ENCODE peak calls at places on chromosomes 12 and 14, in seven cellular contexts. One of them, this sample, is unnamed.

GRCh38 chr14:102944448-102945330 is 22.2 kb downstream of the AMN start:
- DNase-seq in NCI-H1105: no peak
- DNase-seq in breast epithelium: no peak
- DNase-seq in SIG-M5: no peak
- DNase-seq in Right ventricle myocardium inferior: no peak
- DNase-seq in HCT116: no peak
- DNase-seq in GF-D8: no peak
- DNase-seq in this sample: no peak

GRCh38 chr12:99605-100004 is 33.0 kb downstream of the IQSEC3 start:
- DNase-seq in Right ventricle myocardium inferior: no peak
- DNase-seq in HCT116: no peak
- DNase-seq in breast epithelium: no peak
- DNase-seq in NCI-H1105: no peak
- DNase-seq in GF-D8: no peak
- DNase-seq in SIG-M5: no peak
- DNase-seq in this sample: no peak

GRCh38 chr12:69350002-69350626 is 1.9 kb downstream of the LYZ start:
- DNase-seq in SIG-M5: no peak
- DNase-seq in breast epithelium: no peak
- DNase-seq in Right ventricle myocardium inferior: no peak
- DNase-seq in GF-D8: no peak
- DNase-seq in HCT116: no peak
- DNase-seq in NCI-H1105: no peak
- DNase-seq in this sample: no peak

GRCh38 chr12:75766263-75767160 is 255.1 kb upstream of the KRR1 start:
- DNase-seq in breast epithelium: no peak
- DNase-seq in HCT116: peak
- DNase-seq in Right ventricle myocardium inferior: no peak
- DNase-seq in SIG-M5: no peak
- DNase-seq in GF-D8: no peak
- DNase-seq in NCI-H1105: no peak
- DNase-seq in this sample: no peak

GRCh38 chr12:54294152-54294913 is 6.5 kb downstream of the NFE2 start:
- DNase-seq in Right ventricle myocardium inferior: peak
- DNase-seq in breast epithelium: no peak
- DNase-seq in SIG-M5: no peak
- DNase-seq in GF-D8: no peak
- DNase-seq in HCT116: no peak
- DNase-seq in NCI-H1105: peak
- DNase-seq in this sample: peak

GRCh38 chr14:90348270-90348669 is 16.5 kb upstream of the NRDE2 start:
- DNase-seq in breast epithelium: no peak
- DNase-seq in SIG-M5: no peak
- DNase-seq in HCT116: no peak
- DNase-seq in NCI-H1105: no peak
- DNase-seq in Right ventricle myocardium inferior: no peak
- DNase-seq in GF-D8: no peak
- DNase-seq in this sample: no peak

GRCh38 chr12:104669851-104670337 is 213.1 kb downstream of the CHST11 start:
- DNase-seq in HCT116: no peak
- DNase-seq in breast epithelium: no peak
- DNase-seq in GF-D8: peak
- DNase-seq in Right ventricle myocardium inferior: peak
- DNase-seq in NCI-H1105: no peak
- DNase-seq in SIG-M5: peak
- DNase-seq in this sample: no peak

GRCh38 chr12:111442301-111443045 is 36.8 kb downstream of the SH2B3 start:
- DNase-seq in HCT116: no peak
- DNase-seq in Right ventricle myocardium inferior: no peak
- DNase-seq in GF-D8: no peak
- DNase-seq in breast epithelium: no peak
- DNase-seq in NCI-H1105: no peak
- DNase-seq in SIG-M5: no peak
- DNase-seq in this sample: no peak

GRCh38 chr14:91021991-91022621 is 38.3 kb downstream of the RPS6KA5 start:
- DNase-seq in HCT116: no peak
- DNase-seq in GF-D8: no peak
- DNase-seq in NCI-H1105: no peak
- DNase-seq in breast epithelium: no peak
- DNase-seq in SIG-M5: no peak
- DNase-seq in Right ventricle myocardium inferior: no peak
- DNase-seq in this sample: no peak

GRCh38 chr12:18849080-18849479 is 111.2 kb downstream of the CAPZA3 start:
- DNase-seq in Right ventricle myocardium inferior: no peak
- DNase-seq in breast epithelium: no peak
- DNase-seq in GF-D8: no peak
- DNase-seq in HCT116: peak
- DNase-seq in SIG-M5: no peak
- DNase-seq in NCI-H1105: no peak
- DNase-seq in this sample: no peak

This sample was measured in small intestine.